ENCODE peak calls at places on chromosomes 16 and 17, in eight cellular contexts. F is activated CD8-positive, alpha-beta T cell treated with anti-CD3 and anti-CD28 coated beads, Interleukin-2, amount 10 ng/mL, durations not matched to agents 7 days and 5 days; P is HTR-8/SVneo; O is renal cortical epithelial cell; X is HS-5; K is tibial artery; Z is LHCN-M2; R is uterus. T is an unnamed sample.

GRCh38 chr17:67403065-67403464 is 26.0 kb downstream of the PITPNC1 start:
- DNase-seq in F (no peak), P (no peak), O (no peak), X (no peak), K (no peak), Z (no peak), R (no peak), T (no peak)

GRCh38 chr17:69367298-69367697 is 40.4 kb upstream of the ABCA5 start:
- DNase-seq in F (peak; percentile 21), P (no peak), O (no peak), X (no peak), K (no peak), Z (no peak), R (no peak), T (no peak)

GRCh38 chr16:11914210-11914758 is 1.5 kb downstream of the GSPT1 start:
- DNase-seq in F (peak; percentile 39), P (no peak), O (no peak), X (no peak), K (no peak), Z (no peak), R (no peak), T (peak; percentile 25)

GRCh38 chr16:85750827-85751641 is at the start of gene C16orf74:
- DNase-seq in F (no peak), P (peak; percentile 62), O (no peak), X (no peak), K (no peak), Z (no peak), R (no peak), T (peak; percentile 59)

GRCh38 chr17:58756246-58757161 is 850 bp downstream of the PPM1E start:
- DNase-seq in F (no peak), P (peak; percentile 41), O (no peak), X (no peak), K (no peak), Z (no peak), R (no peak), T (peak; percentile 4)

GRCh38 chr17:73278465-73279453 is 17.1 kb upstream of the CPSF4L start:
- DNase-seq in F (no peak), P (no peak), O (no peak), X (no peak), K (no peak), Z (peak; percentile 19), R (peak; percentile 84), T (no peak)

GRCh38 chr17:31919802-31920525 is 16.8 kb upstream of the SUZ12 start:
- DNase-seq in F (no peak), P (no peak), O (no peak), X (no peak), K (no peak), Z (peak; percentile 57), R (no peak), T (no peak)

GRCh38 chr17:142102-142661 is 4.8 kb downstream of the SCGB1C2 start:
- DNase-seq in F (peak; percentile 30), P (peak; percentile 38), O (peak; percentile 49), X (no peak), K (peak; percentile 60), Z (peak; percentile 34), R (peak; percentile 23), T (peak; percentile 30)

GRCh38 chr17:2792541-2793169 is 3.6 kb upstream of the RAP1GAP2 start:
- DNase-seq in F (peak; percentile 82), P (no peak), O (no peak), X (no peak), K (no peak), Z (no peak), R (no peak), T (no peak)

GRCh38 chr17:82876602-82877391 is 37.0 kb upstream of the ZNF750 start:
- DNase-seq in F (no peak), P (peak; percentile 28), O (peak; percentile 24), X (no peak), K (peak; percentile 92), Z (peak; percentile 61), R (peak; percentile 83), T (peak; percentile 56)

GRCh38 chr17:14359251-14359939 is 58.5 kb downstream of the HS3ST3B1 start:
- DNase-seq in F (peak; percentile 39), P (no peak), O (no peak), X (no peak), K (no peak), Z (no peak), R (no peak), T (no peak)

GRCh38 chr17:13541032-13541480 is 60.7 kb downstream of the HS3ST3A1 start:
- DNase-seq in F (no peak), P (peak; percentile 49), O (peak; percentile 73), X (peak; percentile 91), K (no peak), Z (peak; percentile 96), R (no peak), T (peak; percentile 86)

GRCh38 chr16:27401768-27402568 is at the start of gene IL21R:
- DNase-seq in F (peak; percentile 90), P (no peak), O (no peak), X (no peak), K (no peak), Z (peak; percentile 97), R (peak; percentile 20), T (peak; percentile 58)

GRCh38 chr17:74569392-74570003 is 2.2 kb upstream of the CD300H start:
- DNase-seq in F (peak; percentile 28), P (peak; percentile 89), O (peak; percentile 95), X (peak; percentile 99), K (peak; percentile 78), Z (peak; percentile 61), R (no peak), T (peak; percentile 92)

GRCh38 chr17:21090889-21091618 is 35.7 kb upstream of the DHRS7B start:
- DNase-seq in F (no peak), P (no peak), O (no peak), X (no peak), K (no peak), Z (no peak), R (no peak), T (no peak)

GRCh38 chr17:32519769-32520701 is 33.2 kb downstream of the CDK5R1 start:
- DNase-seq in F (peak; percentile 81), P (no peak), O (no peak), X (no peak), K (peak; percentile 61), Z (peak; percentile 61), R (no peak), T (peak; percentile 74)

GRCh38 chr17:27245230-27245696 is 48.7 kb upstream of the WSB1 start:
- DNase-seq in F (peak; percentile 62), P (peak; percentile 79), O (peak; percentile 73), X (peak; percentile 65), K (peak; percentile 95), Z (peak; percentile 92), R (peak; percentile 83), T (peak; percentile 79)

GRCh38 chr17:50107790-50108414 is 12.8 kb downstream of the PDK2 start:
- DNase-seq in F (no peak), P (no peak), O (peak; percentile 72), X (no peak), K (no peak), Z (peak; percentile 51), R (no peak), T (peak; percentile 45)

GRCh38 chr17:20063665-20064648 is 54.8 kb downstream of the SPECC1 start:
- DNase-seq in F (no peak), P (peak; percentile 63), O (peak; percentile 87), X (peak; percentile 68), K (peak; percentile 95), Z (peak; percentile 96), R (peak; percentile 95), T (peak; percentile 91)

GRCh38 chr16:66130296-66130910 is 236.1 kb upstream of the CDH5 start:
- DNase-seq in F (no peak), P (peak; percentile 54), O (no peak), X (peak; percentile 64), K (no peak), Z (peak; percentile 81), R (no peak), T (no peak)

GRCh38 chr16:57194512-57194911 is 8.4 kb downstream of the RSPRY1 start:
- DNase-seq in F (no peak), P (peak; percentile 80), O (peak; percentile 96), X (peak; percentile 89), K (no peak), Z (peak; percentile 93), R (no peak), T (peak; percentile 92)

GRCh38 chr16:81668243-81669097 is 110.6 kb upstream of the PLCG2 start:
- DNase-seq in F (no peak), P (no peak), O (no peak), X (no peak), K (no peak), Z (no peak), R (no peak), T (no peak)

GRCh38 chr16:71746442-71747046 is 22.0 kb upstream of the PHLPP2 start:
- DNase-seq in F (peak; percentile 51), P (peak; percentile 84), O (peak; percentile 44), X (no peak), K (no peak), Z (peak; percentile 46), R (no peak), T (peak; percentile 46)

GRCh38 chr17:40181205-40181604 is 3.9 kb downstream of the RAPGEFL1 start:
- DNase-seq in F (no peak), P (no peak), O (no peak), X (no peak), K (no peak), Z (no peak), R (no peak), T (no peak)

GRCh38 chr16:71428385-71428784 is 13.5 kb downstream of the TLE7 start:
- DNase-seq in F (no peak), P (no peak), O (no peak), X (no peak), K (no peak), Z (no peak), R (no peak), T (no peak)

GRCh38 chr17:6473128-6473767 is 29.0 kb downstream of the PIMREG start:
- DNase-seq in F (peak; percentile 75), P (peak; percentile 95), O (peak; percentile 52), X (peak; percentile 28), K (peak; percentile 77), Z (peak; percentile 64), R (peak; percentile 50), T (peak; percentile 73)

GRCh38 chr16:24118126-24118821 is 137.9 kb upstream of the CACNG3 start:
- DNase-seq in F (no peak), P (no peak), O (no peak), X (no peak), K (no peak), Z (no peak), R (no peak), T (no peak)

GRCh38 chr16:28326881-28327610 is 34.7 kb downstream of the SBK1 start:
- DNase-seq in F (peak; percentile 83), P (peak; percentile 69), O (peak; percentile 18), X (no peak), K (peak; percentile 64), Z (peak; percentile 43), R (no peak), T (peak; percentile 54)

GRCh38 chr17:79790805-79791353 is 6.0 kb downstream of the CBX8 start:
- DNase-seq in F (no peak), P (no peak), O (no peak), X (no peak), K (no peak), Z (no peak), R (no peak), T (no peak)

GRCh38 chr16:29790949-29791844 is 646 bp downstream of the KIF22 start:
- DNase-seq in F (peak; percentile 34), P (no peak), O (no peak), X (no peak), K (no peak), Z (no peak), R (no peak), T (no peak)

GRCh38 chr17:77875881-77876509 is 82.5 kb upstream of the TNRC6C start:
- DNase-seq in F (no peak), P (no peak), O (no peak), X (no peak), K (no peak), Z (peak; percentile 44), R (no peak), T (peak; percentile 30)

GRCh38 chr16:13923703-13924298 is 3.8 kb downstream of the ERCC4 start:
- DNase-seq in F (no peak), P (peak; percentile 48), O (peak; percentile 75), X (peak; percentile 24), K (no peak), Z (peak; percentile 50), R (no peak), T (peak; percentile 63)

GRCh38 chr16:70649300-70649699 is 2.9 kb downstream of the IL34 start:
- DNase-seq in F (no peak), P (no peak), O (no peak), X (no peak), K (no peak), Z (no peak), R (no peak), T (no peak)

GRCh38 chr16:75899163-75899562 is 172.9 kb upstream of the CPHXL start:
- DNase-seq in F (no peak), P (no peak), O (no peak), X (no peak), K (no peak), Z (no peak), R (no peak), T (no peak)

T was measured in kidney tubule cell.